ENCODE peak calls at places on chromosomes 7 and 10, in four cellular contexts. W is SK-N-SH, Y is K562, Z is H1. X is an unnamed sample.

GRCh38 chr10:121481222-121481621 is 117.0 kb downstream of the FGFR2 start:
- DNase-seq in W (no peak), Z (no peak), Y (no peak), X (no peak)

GRCh38 chr10:20100157-20100556 is 283.9 kb downstream of the PLXDC2 start:
- DNase-seq in Z (no peak), W (peak), Y (no peak), X (no peak)

GRCh38 chr10:22833781-22834180 is 94.1 kb upstream of the ARMC3 start:
- DNase-seq in Y (no peak), W (no peak), Z (no peak), X (no peak)

GRCh38 chr7:129553861-129554530 is 51.7 kb downstream of the SMKR1 start:
- DNase-seq in Y (no peak), W (no peak), Z (no peak), X (no peak)

GRCh38 chr7:99141756-99142726 is 1.9 kb downstream of the SMURF1 start:
- DNase-seq in Y (peak), W (peak), Z (peak), X (no peak)

GRCh38 chr7:36227223-36227622 is 74.2 kb downstream of the EEPD1 start:
- DNase-seq in W (no peak), Z (no peak), Y (no peak), X (no peak)

GRCh38 chr10:131575877-131576276 is 264.4 kb upstream of the TCERG1L start:
- DNase-seq in Z (no peak), W (no peak), Y (no peak), X (no peak)

GRCh38 chr7:92177362-92177761 is 1.6 kb downstream of the LRRD1 start:
- DNase-seq in W (no peak), Y (no peak), Z (no peak), X (no peak)

GRCh38 chr10:131651674-131652093 is 249.1 kb upstream of the PPP2R2D start:
- DNase-seq in Y (no peak), W (peak), Z (peak), X (no peak)

GRCh38 chr10:116403740-116404250 is 23.9 kb upstream of the PNLIPRP3 start:
- DNase-seq in Z (no peak), Y (no peak), W (no peak), X (no peak)

GRCh38 chr7:141731476-141732149 is 6.5 kb upstream of the SSBP1 start:
- DNase-seq in Z (no peak), Y (no peak), W (no peak), X (no peak)

GRCh38 chr7:25615603-25616002 is 387.3 kb upstream of the NPVF start:
- DNase-seq in W (no peak), Z (no peak), Y (no peak), X (no peak)

GRCh38 chr10:23412223-23412622 is 26.7 kb upstream of the OTUD1 start:
- DNase-seq in Z (no peak), Y (no peak), W (no peak), X (no peak)

GRCh38 chr10:24303522-24304310 is 94.8 kb downstream of the KIAA1217 start:
- DNase-seq in Y (no peak), Z (no peak), W (no peak), X (no peak)

GRCh38 chr10:30438016-30438850 is 4.2 kb downstream of the MAP3K8 start:
- DNase-seq in Y (no peak), W (no peak), Z (no peak), X (no peak)

GRCh38 chr7:85184599-85185354 is 2.1 kb downstream of the SEMA3D start:
- DNase-seq in W (peak), Y (no peak), Z (peak), X (no peak)

GRCh38 chr10:96632974-96633373 is 46.2 kb upstream of the TM9SF3 start:
- DNase-seq in Y (no peak), Z (no peak), W (no peak), X (no peak)

GRCh38 chr7:5001911-5002310 is 42.9 kb upstream of the MMD2 start:
- DNase-seq in Y (no peak), W (no peak), Z (no peak), X (no peak)

GRCh38 chr10:490891-491571 is 198.4 kb downstream of the DIP2C start:
- DNase-seq in Z (no peak), Y (no peak), W (peak), X (no peak)

GRCh38 chr10:24952701-24953349 is 419 bp upstream of the PRTFDC1 start:
- DNase-seq in W (peak), Z (no peak), Y (peak), X (no peak)

GRCh38 chr7:48680996-48681395 is 243.4 kb upstream of the CDC14C start:
- DNase-seq in Z (no peak), Y (no peak), W (no peak), X (no peak)

GRCh38 chr7:94374231-94374630 is 20.5 kb upstream of the COL1A2 start:
- DNase-seq in Y (no peak), Z (no peak), W (no peak), X (no peak)

GRCh38 chr10:43233601-43234430 is 33.0 kb downstream of the RASGEF1A start:
- DNase-seq in W (no peak), Z (no peak), Y (no peak), X (no peak)

GRCh38 chr10:45154481-45154880 is 153.8 kb downstream of the ZNF22 start:
- DNase-seq in Y (no peak), W (no peak), Z (no peak), X (no peak)

GRCh38 chr7:42385912-42386311 is 148.9 kb upstream of the GLI3 start:
- DNase-seq in W (no peak), Y (no peak), Z (no peak), X (no peak)

GRCh38 chr10:28991738-28992270 is 297.1 kb upstream of the LYZL1 start:
- DNase-seq in Y (peak), W (peak), Z (peak), X (no peak)

GRCh38 chr10:76015245-76015644 is 583.8 kb downstream of the LRMDA start:
- DNase-seq in Y (no peak), W (no peak), Z (no peak), X (no peak)

GRCh38 chr7:128032605-128033235 is 1.5 kb upstream of the LRRC4 start:
- DNase-seq in Y (no peak), W (no peak), Z (peak), X (no peak)

DNA sequence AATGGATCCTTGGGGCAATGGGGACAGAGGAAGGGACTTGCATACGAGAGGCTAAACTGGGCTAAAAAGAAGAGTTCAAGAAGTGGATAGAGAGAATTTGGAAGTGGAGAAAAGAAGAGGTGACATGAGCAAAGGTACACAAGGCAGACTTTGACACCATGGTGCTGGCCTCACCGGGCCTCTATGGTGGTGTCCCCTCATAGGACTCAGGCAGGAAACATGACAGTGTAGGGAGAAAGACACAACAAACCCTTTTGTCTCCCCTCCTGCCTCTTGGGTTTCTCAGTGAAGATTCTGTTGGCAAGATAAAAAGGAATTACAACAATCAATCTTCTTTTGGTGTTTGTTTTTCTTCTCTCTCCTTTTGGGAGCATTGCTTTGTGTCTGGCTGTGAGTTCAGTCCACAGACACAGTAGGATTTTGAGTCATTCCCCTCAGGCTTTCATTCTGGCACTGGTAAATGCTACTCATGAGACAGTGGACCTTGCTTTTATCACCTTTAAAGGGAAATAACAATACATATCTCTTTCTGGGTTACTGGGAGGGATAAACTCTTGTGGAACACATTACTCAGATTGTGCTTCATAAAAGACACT is 827.7 kb downstream of the TNS3 start:
- DNase-seq in Y (no peak), W (no peak), Z (no peak), X (no peak)
- TF ChIP-seq NRF1 in Y (no peak), W (no peak), Z (no peak), X (no peak)

GRCh38 chr10:61890881-61891409 is 10.6 kb upstream of the ARID5B start:
- DNase-seq in W (no peak), Y (no peak), Z (no peak), X (no peak)

GRCh38 chr10:61896854-61897661 is 4.4 kb upstream of the ARID5B start:
- DNase-seq in Z (peak), W (peak), Y (peak), X (peak)

GRCh38 chr10:61891911-61892310 is 9.6 kb upstream of the ARID5B start:
- DNase-seq in Y (no peak), W (no peak), Z (no peak), X (no peak)

GRCh38 chr10:61895898-61896605 is 5.4 kb upstream of the ARID5B start:
- DNase-seq in Z (no peak), W (no peak), Y (no peak), X (no peak)

DNA sequence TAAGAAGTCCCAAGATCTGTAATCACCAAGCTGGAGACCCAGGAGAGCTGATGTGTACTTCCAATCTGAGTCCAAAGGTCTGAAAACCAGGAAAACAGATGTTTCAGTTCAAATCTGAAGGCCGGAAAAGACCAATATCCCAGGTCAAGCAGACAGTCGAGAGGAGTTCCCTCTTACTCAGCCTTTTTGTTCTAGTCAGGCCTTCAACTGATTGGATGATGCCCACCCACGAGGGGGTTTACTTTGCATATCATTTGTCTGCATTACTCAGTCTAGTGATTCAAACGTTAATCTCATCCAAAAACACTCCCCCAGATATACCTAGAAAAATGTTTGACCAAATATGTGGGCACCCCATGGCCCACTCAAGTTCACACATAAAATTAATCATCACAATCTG is 7.3 kb upstream of the ARID5B start:
- DNase-seq in Y (no peak), W (no peak), Z (no peak), X (no peak)
- TF ChIP-seq YY1 in Y (no peak), W (no peak), Z (no peak), X (no peak)

DNA sequence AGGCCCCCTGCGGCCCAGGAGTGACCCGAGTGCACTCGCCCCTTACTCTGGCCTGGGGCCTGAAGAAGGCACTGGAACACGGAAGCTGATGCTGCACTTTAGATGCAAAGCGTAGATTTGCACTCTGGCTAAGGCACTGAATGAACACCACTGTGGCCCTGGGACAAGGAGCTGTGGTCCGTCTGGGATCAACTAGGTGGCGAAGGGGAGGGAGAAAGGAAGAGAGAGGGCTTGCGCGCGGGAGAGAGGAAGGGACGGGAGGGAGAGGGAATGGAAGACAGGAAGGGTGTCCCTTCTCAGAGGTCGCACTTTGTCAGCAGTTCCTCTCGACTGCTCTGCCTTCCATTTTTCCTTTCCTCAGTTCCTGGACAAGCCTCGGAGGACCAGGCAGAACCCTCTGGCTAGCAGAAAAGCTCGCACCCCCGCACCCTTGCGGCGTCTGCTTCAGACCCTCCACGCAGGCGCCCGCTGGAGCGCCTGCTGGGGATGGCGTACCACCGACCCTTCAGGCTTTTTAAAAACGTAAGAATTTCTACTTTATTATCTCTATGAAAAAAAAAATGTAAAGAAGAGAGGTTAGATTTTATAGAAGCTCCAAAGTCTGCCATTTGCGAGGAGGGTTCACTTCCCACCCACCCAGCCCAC is 1.2 kb downstream of the FERD3L start:
- DNase-seq in Y (no peak), Z (peak), W (peak), X (no peak)
- H2AFZ ChIP-seq in Y (no peak), Z (peak), W (no peak), X (no peak)

GRCh38 chr10:6782378-6782777 is 202.3 kb upstream of the PRKCQ start:
- DNase-seq in Y (no peak), W (no peak), Z (no peak), X (no peak)

GRCh38 chr10:6781133-6781770 is 201.2 kb upstream of the PRKCQ start:
- DNase-seq in Z (no peak), Y (no peak), W (no peak), X (peak)

GRCh38 chr10:6780008-6780677 is 200.1 kb upstream of the PRKCQ start:
- DNase-seq in Y (no peak), Z (no peak), W (no peak), X (no peak)

GRCh38 chr10:6776170-6776569 is 196.1 kb upstream of the PRKCQ start:
- DNase-seq in Z (no peak), Y (no peak), W (no peak), X (no peak)

DNA sequence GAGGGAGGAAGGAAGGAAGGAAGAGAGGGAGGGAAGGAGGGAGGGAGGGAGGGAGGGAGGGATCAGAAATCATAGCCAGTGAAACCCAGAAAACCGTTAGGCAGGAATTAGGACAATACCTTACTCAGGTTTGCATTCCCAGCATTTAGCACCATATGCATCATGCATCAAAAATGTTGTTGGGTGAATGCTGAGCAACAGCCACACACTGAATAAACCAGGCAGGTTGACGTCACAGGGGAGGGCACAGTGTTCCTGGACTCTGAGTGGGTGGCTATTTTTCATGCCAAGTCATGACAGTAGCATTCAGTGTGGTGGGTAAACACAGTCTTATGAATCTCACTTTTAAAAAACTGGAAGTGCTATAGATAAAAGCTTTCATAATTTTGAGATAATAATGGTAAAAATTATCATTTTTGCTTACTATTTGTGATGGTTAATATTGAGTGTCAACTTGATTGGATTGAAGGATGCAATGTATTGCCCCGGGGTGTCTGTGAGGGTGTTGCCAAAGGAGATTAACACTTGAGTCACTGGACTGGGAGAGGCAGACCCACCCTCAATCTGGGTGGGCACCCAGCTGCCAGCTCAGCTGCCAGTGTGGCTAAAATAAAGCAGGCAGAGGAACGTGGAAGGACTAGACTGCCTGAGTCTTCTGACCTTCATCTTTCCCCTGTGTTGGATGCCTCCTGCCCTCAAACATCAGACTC is 199.1 kb upstream of the PRKCQ start:
- DNase-seq in Z (no peak), Y (no peak), W (no peak), X (no peak)
- TF ChIP-seq NRF1 in Z (no peak), Y (no peak), W (no peak), X (no peak)

GRCh38 chr7:150966002-150966401 is 12.1 kb downstream of the KCNH2 start:
- DNase-seq in W (peak), Y (no peak), Z (no peak), X (no peak)

GRCh38 chr7:150963707-150964559 is 14.2 kb downstream of the KCNH2 start:
- DNase-seq in Y (no peak), Z (no peak), W (no peak), X (no peak)

GRCh38 chr7:150965273-150965830 is 12.8 kb downstream of the KCNH2 start:
- DNase-seq in Y (no peak), W (no peak), Z (no peak), X (no peak)

GRCh38 chr7:150962743-150963399 is 15.2 kb downstream of the KCNH2 start:
- DNase-seq in W (peak), Z (peak), Y (peak), X (no peak)

DNA sequence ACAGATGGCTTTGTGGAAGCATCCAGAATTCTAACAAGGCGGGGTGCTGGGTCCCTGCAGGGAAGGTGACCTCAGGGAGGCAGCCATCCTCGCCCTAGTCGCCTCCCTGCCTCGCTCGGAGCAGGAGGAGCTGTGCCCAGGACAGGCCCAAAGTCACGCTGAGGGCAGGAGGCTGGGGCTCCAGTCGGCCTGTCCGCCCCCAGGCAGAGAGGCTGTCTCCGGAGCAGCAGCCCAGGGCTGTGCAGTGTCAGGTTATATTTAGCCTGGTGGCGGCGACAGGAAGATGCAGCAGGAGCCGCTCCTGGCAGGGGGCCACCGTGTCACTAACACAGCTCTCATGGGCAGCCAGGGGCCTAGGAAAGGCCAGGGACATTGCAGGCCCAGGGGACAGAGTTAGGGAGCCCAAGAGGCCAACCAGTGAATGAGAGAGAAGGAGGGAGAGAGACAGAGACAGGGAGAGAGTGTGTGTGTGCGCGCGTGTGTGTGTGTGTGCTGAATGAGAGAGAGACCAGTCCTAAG is 13.5 kb downstream of the KCNH2 start:
- DNase-seq in Y (peak), Z (no peak), W (peak), X (no peak)
- TF ChIP-seq YY1 in Y (no peak), Z (no peak), W (no peak), X (no peak)

DNA sequence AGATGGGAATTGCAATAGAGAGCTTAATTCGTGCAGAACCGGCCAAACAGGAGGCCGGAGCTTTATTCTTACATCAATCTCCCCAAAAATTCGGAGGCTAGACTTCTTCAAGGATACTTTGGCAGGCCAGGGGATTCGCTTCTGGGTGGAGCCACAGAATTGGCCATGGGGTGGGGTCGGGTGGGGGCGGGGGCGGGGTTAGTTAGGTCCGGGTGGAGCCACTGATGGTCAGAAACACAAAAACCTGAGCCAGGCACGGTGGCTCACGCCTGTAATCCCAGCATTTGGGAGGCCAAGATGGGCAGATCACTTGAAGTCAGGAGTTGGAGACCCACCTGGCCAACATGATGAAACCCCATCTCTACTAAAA is 87.5 kb downstream of the SEPTIN14 start:
- DNase-seq in Y (no peak), Z (peak), W (peak), X (no peak)
- H2AFZ ChIP-seq in Y (no peak), Z (no peak), W (no peak), X (no peak)

GRCh38 chr7:76512941-76513816 is 2.8 kb downstream of the UPK3B start:
- DNase-seq in Y (peak), Z (peak), W (peak), X (no peak)

GRCh38 chr7:76509931-76510877 is at the start of gene UPK3B:
- DNase-seq in Z (peak), Y (peak), W (peak), X (no peak)

GRCh38 chr7:76515999-76516443 is 5.7 kb downstream of the UPK3B start:
- DNase-seq in Y (peak), Z (no peak), W (peak), X (no peak)

GRCh38 chr7:76513817-76514799 is 3.8 kb downstream of the UPK3B start:
- DNase-seq in W (no peak), Y (no peak), Z (no peak), X (no peak)

DNA sequence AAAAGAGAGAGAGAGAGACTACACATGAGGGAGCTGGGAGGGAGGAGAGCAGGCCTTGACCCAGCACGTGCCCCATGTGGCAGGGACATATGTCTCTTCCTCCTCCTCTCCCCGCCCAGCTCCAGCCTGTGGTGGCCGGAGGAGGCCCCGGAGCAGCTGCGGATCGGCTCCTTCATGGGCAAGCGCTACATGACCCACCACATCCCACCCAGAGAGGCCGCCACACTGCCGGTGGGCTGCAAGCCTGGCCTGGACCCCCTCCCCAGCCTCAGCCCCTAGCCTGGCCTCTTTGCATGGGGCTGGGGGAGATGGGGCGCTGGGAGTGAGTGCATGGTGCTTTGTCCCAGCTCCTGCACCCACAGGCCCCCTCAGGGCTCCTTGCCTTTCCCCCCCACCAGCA is 4.6 kb downstream of the UPK3B start:
- DNase-seq in W (peak), Y (peak), Z (no peak), X (no peak)
- TF ChIP-seq NRF1 in W (no peak), Y (no peak), Z (no peak), X (no peak)